ENCODE peak calls at places on chromosome 20, in eight cellular contexts. One of them, this sample, is unnamed.

GRCh38 chr20:760751-761417 is 7.4 kb downstream of the SLC52A3 start:
- DNase-seq in stimulated activated CD4-positive, alpha-beta T cell treated with anti-CD3 and anti-CD28 coated beads, TNF-alpha, amount 100 ng/mL, for 4 hours: no peak
- DNase-seq in neuronal stem cell: peak
- DNase-seq in HL-60: no peak
- DNase-seq in CD4-positive, alpha-beta memory T cell: no peak
- DNase-seq in NCI-H524 treated with DMSO at 0.1 percent for 48 hours: no peak
- DNase-seq in stomach: no peak
- DNase-seq in omental fat pad: no peak
- DNase-seq in this sample: no peak

GRCh38 chr20:63534427-63534830 is 2.7 kb downstream of the PTK6 start:
- DNase-seq in stomach: no peak
- DNase-seq in omental fat pad: no peak
- DNase-seq in HL-60: no peak
- DNase-seq in stimulated activated CD4-positive, alpha-beta T cell treated with anti-CD3 and anti-CD28 coated beads, TNF-alpha, amount 100 ng/mL, for 4 hours: no peak
- DNase-seq in CD4-positive, alpha-beta memory T cell: peak
- DNase-seq in neuronal stem cell: no peak
- DNase-seq in NCI-H524 treated with DMSO at 0.1 percent for 48 hours: no peak
- DNase-seq in this sample: no peak

GRCh38 chr20:3603108-3603507 is 60.1 kb downstream of the GFRA4 start:
- DNase-seq in omental fat pad: no peak
- DNase-seq in stimulated activated CD4-positive, alpha-beta T cell treated with anti-CD3 and anti-CD28 coated beads, TNF-alpha, amount 100 ng/mL, for 4 hours: no peak
- DNase-seq in NCI-H524 treated with DMSO at 0.1 percent for 48 hours: no peak
- DNase-seq in neuronal stem cell: no peak
- DNase-seq in CD4-positive, alpha-beta memory T cell: no peak
- DNase-seq in stomach: no peak
- DNase-seq in HL-60: no peak
- DNase-seq in this sample: no peak

GRCh38 chr20:23212011-23212410 is 125.9 kb upstream of the CD93 start:
- DNase-seq in NCI-H524 treated with DMSO at 0.1 percent for 48 hours: no peak
- DNase-seq in omental fat pad: no peak
- DNase-seq in CD4-positive, alpha-beta memory T cell: no peak
- DNase-seq in stomach: no peak
- DNase-seq in neuronal stem cell: no peak
- DNase-seq in HL-60: no peak
- DNase-seq in stimulated activated CD4-positive, alpha-beta T cell treated with anti-CD3 and anti-CD28 coated beads, TNF-alpha, amount 100 ng/mL, for 4 hours: no peak
- DNase-seq in this sample: no peak

GRCh38 chr20:59645761-59646171 is 41.4 kb downstream of the PHACTR3 start:
- DNase-seq in CD4-positive, alpha-beta memory T cell: no peak
- DNase-seq in HL-60: no peak
- DNase-seq in neuronal stem cell: no peak
- DNase-seq in stimulated activated CD4-positive, alpha-beta T cell treated with anti-CD3 and anti-CD28 coated beads, TNF-alpha, amount 100 ng/mL, for 4 hours: no peak
- DNase-seq in omental fat pad: no peak
- DNase-seq in NCI-H524 treated with DMSO at 0.1 percent for 48 hours: peak
- DNase-seq in stomach: no peak
- DNase-seq in this sample: no peak

GRCh38 chr20:52490715-52491430 is 299.3 kb upstream of the ZFP64 start:
- DNase-seq in HL-60: no peak
- DNase-seq in omental fat pad: no peak
- DNase-seq in neuronal stem cell: no peak
- DNase-seq in NCI-H524 treated with DMSO at 0.1 percent for 48 hours: no peak
- DNase-seq in CD4-positive, alpha-beta memory T cell: no peak
- DNase-seq in stimulated activated CD4-positive, alpha-beta T cell treated with anti-CD3 and anti-CD28 coated beads, TNF-alpha, amount 100 ng/mL, for 4 hours: no peak
- DNase-seq in stomach: no peak
- DNase-seq in this sample: no peak

GRCh38 chr20:12203399-12203798 is 285.7 kb downstream of the BTBD3 start:
- DNase-seq in stomach: no peak
- DNase-seq in CD4-positive, alpha-beta memory T cell: no peak
- DNase-seq in neuronal stem cell: no peak
- DNase-seq in NCI-H524 treated with DMSO at 0.1 percent for 48 hours: no peak
- DNase-seq in omental fat pad: no peak
- DNase-seq in HL-60: no peak
- DNase-seq in stimulated activated CD4-positive, alpha-beta T cell treated with anti-CD3 and anti-CD28 coated beads, TNF-alpha, amount 100 ng/mL, for 4 hours: no peak
- DNase-seq in this sample: no peak

GRCh38 chr20:59829415-59830106 is 103.9 kb downstream of the SYCP2 start:
- DNase-seq in omental fat pad: no peak
- DNase-seq in stimulated activated CD4-positive, alpha-beta T cell treated with anti-CD3 and anti-CD28 coated beads, TNF-alpha, amount 100 ng/mL, for 4 hours: no peak
- DNase-seq in stomach: no peak
- DNase-seq in neuronal stem cell: no peak
- DNase-seq in HL-60: no peak
- DNase-seq in CD4-positive, alpha-beta memory T cell: no peak
- DNase-seq in NCI-H524 treated with DMSO at 0.1 percent for 48 hours: peak
- DNase-seq in this sample: no peak

GRCh38 chr20:51411867-51412266 is 130.7 kb downstream of the NFATC2 start:
- DNase-seq in CD4-positive, alpha-beta memory T cell: no peak
- DNase-seq in stimulated activated CD4-positive, alpha-beta T cell treated with anti-CD3 and anti-CD28 coated beads, TNF-alpha, amount 100 ng/mL, for 4 hours: no peak
- DNase-seq in omental fat pad: no peak
- DNase-seq in NCI-H524 treated with DMSO at 0.1 percent for 48 hours: no peak
- DNase-seq in neuronal stem cell: no peak
- DNase-seq in HL-60: no peak
- DNase-seq in stomach: no peak
- DNase-seq in this sample: no peak

GRCh38 chr20:41587956-41588355 is 30.2 kb downstream of the CHD6 start:
- DNase-seq in CD4-positive, alpha-beta memory T cell: no peak
- DNase-seq in NCI-H524 treated with DMSO at 0.1 percent for 48 hours: no peak
- DNase-seq in HL-60: no peak
- DNase-seq in neuronal stem cell: no peak
- DNase-seq in omental fat pad: no peak
- DNase-seq in stimulated activated CD4-positive, alpha-beta T cell treated with anti-CD3 and anti-CD28 coated beads, TNF-alpha, amount 100 ng/mL, for 4 hours: no peak
- DNase-seq in stomach: no peak
- DNase-seq in this sample: no peak

GRCh38 chr20:15139522-15139921 is 802.1 kb upstream of the FLRT3 start:
- DNase-seq in stimulated activated CD4-positive, alpha-beta T cell treated with anti-CD3 and anti-CD28 coated beads, TNF-alpha, amount 100 ng/mL, for 4 hours: no peak
- DNase-seq in neuronal stem cell: no peak
- DNase-seq in omental fat pad: no peak
- DNase-seq in CD4-positive, alpha-beta memory T cell: no peak
- DNase-seq in NCI-H524 treated with DMSO at 0.1 percent for 48 hours: peak
- DNase-seq in HL-60: no peak
- DNase-seq in stomach: no peak
- DNase-seq in this sample: no peak

GRCh38 chr20:2817341-2817726 is 1.2 kb downstream of the TMEM239 start:
- DNase-seq in CD4-positive, alpha-beta memory T cell: no peak
- DNase-seq in neuronal stem cell: no peak
- DNase-seq in stimulated activated CD4-positive, alpha-beta T cell treated with anti-CD3 and anti-CD28 coated beads, TNF-alpha, amount 100 ng/mL, for 4 hours: no peak
- DNase-seq in NCI-H524 treated with DMSO at 0.1 percent for 48 hours: no peak
- DNase-seq in HL-60: no peak
- DNase-seq in stomach: no peak
- DNase-seq in omental fat pad: no peak
- DNase-seq in this sample: no peak

GRCh38 chr20:21238818-21239530 is 64.2 kb upstream of the XRN2 start:
- DNase-seq in stomach: no peak
- DNase-seq in CD4-positive, alpha-beta memory T cell: no peak
- DNase-seq in stimulated activated CD4-positive, alpha-beta T cell treated with anti-CD3 and anti-CD28 coated beads, TNF-alpha, amount 100 ng/mL, for 4 hours: no peak
- DNase-seq in HL-60: no peak
- DNase-seq in NCI-H524 treated with DMSO at 0.1 percent for 48 hours: no peak
- DNase-seq in neuronal stem cell: no peak
- DNase-seq in omental fat pad: no peak
- DNase-seq in this sample: no peak

GRCh38 chr20:37348643-37349516 is 2.9 kb downstream of the SRC start:
- DNase-seq in NCI-H524 treated with DMSO at 0.1 percent for 48 hours: no peak
- DNase-seq in stomach: no peak
- DNase-seq in stimulated activated CD4-positive, alpha-beta T cell treated with anti-CD3 and anti-CD28 coated beads, TNF-alpha, amount 100 ng/mL, for 4 hours: no peak
- DNase-seq in HL-60: no peak
- DNase-seq in omental fat pad: no peak
- DNase-seq in neuronal stem cell: no peak
- DNase-seq in CD4-positive, alpha-beta memory T cell: no peak
- DNase-seq in this sample: no peak

GRCh38 chr20:884983-885952 is 30.9 kb downstream of the ANGPT4 start:
- DNase-seq in CD4-positive, alpha-beta memory T cell: no peak
- DNase-seq in neuronal stem cell: peak
- DNase-seq in HL-60: peak
- DNase-seq in stimulated activated CD4-positive, alpha-beta T cell treated with anti-CD3 and anti-CD28 coated beads, TNF-alpha, amount 100 ng/mL, for 4 hours: no peak
- DNase-seq in NCI-H524 treated with DMSO at 0.1 percent for 48 hours: peak
- DNase-seq in stomach: no peak
- DNase-seq in omental fat pad: no peak
- DNase-seq in this sample: no peak

GRCh38 chr20:43731469-43731868 is 4.7 kb upstream of the GTSF1L start:
- DNase-seq in omental fat pad: no peak
- DNase-seq in HL-60: no peak
- DNase-seq in NCI-H524 treated with DMSO at 0.1 percent for 48 hours: no peak
- DNase-seq in CD4-positive, alpha-beta memory T cell: no peak
- DNase-seq in stimulated activated CD4-positive, alpha-beta T cell treated with anti-CD3 and anti-CD28 coated beads, TNF-alpha, amount 100 ng/mL, for 4 hours: no peak
- DNase-seq in stomach: no peak
- DNase-seq in neuronal stem cell: no peak
- DNase-seq in this sample: no peak

GRCh38 chr20:38165089-38165965 is at the start of gene TGM2:
- DNase-seq in CD4-positive, alpha-beta memory T cell: no peak
- DNase-seq in neuronal stem cell: peak
- DNase-seq in stimulated activated CD4-positive, alpha-beta T cell treated with anti-CD3 and anti-CD28 coated beads, TNF-alpha, amount 100 ng/mL, for 4 hours: no peak
- DNase-seq in stomach: peak
- DNase-seq in HL-60: peak
- DNase-seq in omental fat pad: no peak
- DNase-seq in NCI-H524 treated with DMSO at 0.1 percent for 48 hours: no peak
- DNase-seq in this sample: peak

GRCh38 chr20:31811796-31812728 is 7.1 kb upstream of the MYLK2 start:
- DNase-seq in neuronal stem cell: no peak
- DNase-seq in CD4-positive, alpha-beta memory T cell: no peak
- DNase-seq in HL-60: no peak
- DNase-seq in omental fat pad: no peak
- DNase-seq in stomach: no peak
- DNase-seq in stimulated activated CD4-positive, alpha-beta T cell treated with anti-CD3 and anti-CD28 coated beads, TNF-alpha, amount 100 ng/mL, for 4 hours: no peak
- DNase-seq in NCI-H524 treated with DMSO at 0.1 percent for 48 hours: no peak
- DNase-seq in this sample: no peak

GRCh38 chr20:44586289-44586911 is 4.0 kb downstream of the PKIG start:
- DNase-seq in stimulated activated CD4-positive, alpha-beta T cell treated with anti-CD3 and anti-CD28 coated beads, TNF-alpha, amount 100 ng/mL, for 4 hours: no peak
- DNase-seq in CD4-positive, alpha-beta memory T cell: no peak
- DNase-seq in stomach: no peak
- DNase-seq in omental fat pad: no peak
- DNase-seq in NCI-H524 treated with DMSO at 0.1 percent for 48 hours: no peak
- DNase-seq in HL-60: no peak
- DNase-seq in neuronal stem cell: no peak
- DNase-seq in this sample: no peak

GRCh38 chr20:844473-845225 is 11.1 kb downstream of the FAM110A start:
- DNase-seq in CD4-positive, alpha-beta memory T cell: peak
- DNase-seq in neuronal stem cell: peak
- DNase-seq in HL-60: no peak
- DNase-seq in NCI-H524 treated with DMSO at 0.1 percent for 48 hours: peak
- DNase-seq in stomach: peak
- DNase-seq in omental fat pad: peak
- DNase-seq in stimulated activated CD4-positive, alpha-beta T cell treated with anti-CD3 and anti-CD28 coated beads, TNF-alpha, amount 100 ng/mL, for 4 hours: peak
- DNase-seq in this sample: peak

GRCh38 chr20:10555865-10556308 is 117.9 kb downstream of the JAG1 start:
- DNase-seq in stomach: no peak
- DNase-seq in HL-60: no peak
- DNase-seq in NCI-H524 treated with DMSO at 0.1 percent for 48 hours: no peak
- DNase-seq in stimulated activated CD4-positive, alpha-beta T cell treated with anti-CD3 and anti-CD28 coated beads, TNF-alpha, amount 100 ng/mL, for 4 hours: no peak
- DNase-seq in CD4-positive, alpha-beta memory T cell: no peak
- DNase-seq in omental fat pad: no peak
- DNase-seq in neuronal stem cell: no peak
- DNase-seq in this sample: no peak

GRCh38 chr20:9740486-9740885 is 98.4 kb downstream of the PAK5 start:
- DNase-seq in stimulated activated CD4-positive, alpha-beta T cell treated with anti-CD3 and anti-CD28 coated beads, TNF-alpha, amount 100 ng/mL, for 4 hours: no peak
- DNase-seq in HL-60: no peak
- DNase-seq in neuronal stem cell: no peak
- DNase-seq in omental fat pad: no peak
- DNase-seq in NCI-H524 treated with DMSO at 0.1 percent for 48 hours: no peak
- DNase-seq in CD4-positive, alpha-beta memory T cell: no peak
- DNase-seq in stomach: no peak
- DNase-seq in this sample: no peak

GRCh38 chr20:17721802-17722486 is 22.2 kb downstream of the BANF2 start:
- DNase-seq in CD4-positive, alpha-beta memory T cell: no peak
- DNase-seq in neuronal stem cell: no peak
- DNase-seq in stomach: peak
- DNase-seq in stimulated activated CD4-positive, alpha-beta T cell treated with anti-CD3 and anti-CD28 coated beads, TNF-alpha, amount 100 ng/mL, for 4 hours: no peak
- DNase-seq in omental fat pad: no peak
- DNase-seq in NCI-H524 treated with DMSO at 0.1 percent for 48 hours: no peak
- DNase-seq in HL-60: no peak
- DNase-seq in this sample: no peak

GRCh38 chr20:47689726-47690125 is 95.6 kb downstream of the SULF2 start:
- DNase-seq in HL-60: no peak
- DNase-seq in omental fat pad: no peak
- DNase-seq in neuronal stem cell: no peak
- DNase-seq in CD4-positive, alpha-beta memory T cell: no peak
- DNase-seq in NCI-H524 treated with DMSO at 0.1 percent for 48 hours: no peak
- DNase-seq in stimulated activated CD4-positive, alpha-beta T cell treated with anti-CD3 and anti-CD28 coated beads, TNF-alpha, amount 100 ng/mL, for 4 hours: no peak
- DNase-seq in stomach: no peak
- DNase-seq in this sample: no peak

GRCh38 chr20:58435237-58435636 is 46.2 kb downstream of the VAPB start:
- DNase-seq in NCI-H524 treated with DMSO at 0.1 percent for 48 hours: no peak
- DNase-seq in stomach: no peak
- DNase-seq in stimulated activated CD4-positive, alpha-beta T cell treated with anti-CD3 and anti-CD28 coated beads, TNF-alpha, amount 100 ng/mL, for 4 hours: no peak
- DNase-seq in HL-60: no peak
- DNase-seq in neuronal stem cell: no peak
- DNase-seq in omental fat pad: no peak
- DNase-seq in CD4-positive, alpha-beta memory T cell: no peak
- DNase-seq in this sample: no peak

GRCh38 chr20:22825546-22825945 is 209.6 kb upstream of the SSTR4 start:
- DNase-seq in NCI-H524 treated with DMSO at 0.1 percent for 48 hours: no peak
- DNase-seq in CD4-positive, alpha-beta memory T cell: no peak
- DNase-seq in HL-60: no peak
- DNase-seq in omental fat pad: no peak
- DNase-seq in neuronal stem cell: no peak
- DNase-seq in stomach: no peak
- DNase-seq in stimulated activated CD4-positive, alpha-beta T cell treated with anti-CD3 and anti-CD28 coated beads, TNF-alpha, amount 100 ng/mL, for 4 hours: no peak
- DNase-seq in this sample: no peak

GRCh38 chr20:38430679-38431325 is 4.3 kb downstream of the SNHG17 start:
- DNase-seq in NCI-H524 treated with DMSO at 0.1 percent for 48 hours: no peak
- DNase-seq in stomach: no peak
- DNase-seq in HL-60: peak
- DNase-seq in omental fat pad: no peak
- DNase-seq in stimulated activated CD4-positive, alpha-beta T cell treated with anti-CD3 and anti-CD28 coated beads, TNF-alpha, amount 100 ng/mL, for 4 hours: no peak
- DNase-seq in CD4-positive, alpha-beta memory T cell: no peak
- DNase-seq in neuronal stem cell: no peak
- DNase-seq in this sample: no peak

GRCh38 chr20:62624325-62624690 is 18.0 kb upstream of the SLCO4A1 start:
- DNase-seq in omental fat pad: no peak
- DNase-seq in stomach: peak
- DNase-seq in CD4-positive, alpha-beta memory T cell: no peak
- DNase-seq in neuronal stem cell: no peak
- DNase-seq in NCI-H524 treated with DMSO at 0.1 percent for 48 hours: no peak
- DNase-seq in stimulated activated CD4-positive, alpha-beta T cell treated with anti-CD3 and anti-CD28 coated beads, TNF-alpha, amount 100 ng/mL, for 4 hours: no peak
- DNase-seq in HL-60: no peak
- DNase-seq in this sample: no peak

GRCh38 chr20:51255417-51255816 is 232.5 kb upstream of the KCNG1 start:
- DNase-seq in NCI-H524 treated with DMSO at 0.1 percent for 48 hours: no peak
- DNase-seq in omental fat pad: no peak
- DNase-seq in neuronal stem cell: no peak
- DNase-seq in HL-60: no peak
- DNase-seq in stomach: no peak
- DNase-seq in CD4-positive, alpha-beta memory T cell: no peak
- DNase-seq in stimulated activated CD4-positive, alpha-beta T cell treated with anti-CD3 and anti-CD28 coated beads, TNF-alpha, amount 100 ng/mL, for 4 hours: no peak
- DNase-seq in this sample: no peak

This sample was measured in central memory CD4-positive, alpha-beta T cell.